ENCODE peak calls at places on chromosomes 6 and 20, in four cellular contexts. One of them, this sample, is unnamed.

GRCh38 chr6:35808688-35809087 is 3.5 kb downstream of the LHFPL5 start:
- DNase-seq in iPS-NIHi11: no peak
- DNase-seq in DMS153: peak
- DNase-seq in GM23248: no peak
- DNase-seq in this sample: no peak

GRCh38 chr6:159727717-159728440 is 573 bp downstream of the WTAP start:
- DNase-seq in iPS-NIHi11: no peak
- DNase-seq in DMS153: no peak
- DNase-seq in GM23248: peak
- DNase-seq in this sample: no peak

GRCh38 chr20:63268671-63269439 is 3.8 kb upstream of the ARFGAP1 start:
- DNase-seq in iPS-NIHi11: peak
- DNase-seq in DMS153: no peak
- DNase-seq in GM23248: peak
- DNase-seq in this sample: no peak

GRCh38 chr6:47391675-47392074 is 82.0 kb upstream of the TNFRSF21 start:
- DNase-seq in iPS-NIHi11: no peak
- DNase-seq in DMS153: no peak
- DNase-seq in GM23248: no peak
- DNase-seq in this sample: no peak

GRCh38 chr6:84908304-84908904 is 144.0 kb upstream of the TBX18 start:
- DNase-seq in iPS-NIHi11: no peak
- DNase-seq in DMS153: no peak
- DNase-seq in GM23248: no peak
- DNase-seq in this sample: no peak

GRCh38 chr6:144778773-144779531 is 493.8 kb downstream of the UTRN start:
- DNase-seq in iPS-NIHi11: peak
- DNase-seq in DMS153: no peak
- DNase-seq in GM23248: no peak
- DNase-seq in this sample: no peak

GRCh38 chr6:149130093-149130872 is 187.2 kb upstream of the TAB2 start:
- DNase-seq in iPS-NIHi11: no peak
- DNase-seq in DMS153: no peak
- DNase-seq in GM23248: peak
- DNase-seq in this sample: peak

GRCh38 chr6:132763269-132763668 is 5.6 kb upstream of the VNN2 start:
- DNase-seq in iPS-NIHi11: no peak
- DNase-seq in DMS153: no peak
- DNase-seq in GM23248: peak
- DNase-seq in this sample: no peak

GRCh38 chr20:61588356-61589054 is 336.4 kb downstream of the CDH4 start:
- DNase-seq in iPS-NIHi11: no peak
- DNase-seq in DMS153: no peak
- DNase-seq in GM23248: peak
- DNase-seq in this sample: peak

GRCh38 chr20:45211569-45212474 is 5.0 kb downstream of the SEMG1 start:
- DNase-seq in iPS-NIHi11: no peak
- DNase-seq in DMS153: no peak
- DNase-seq in GM23248: no peak
- DNase-seq in this sample: no peak

GRCh38 chr6:154606457-154606856 is 96.0 kb upstream of the CNKSR3 start:
- DNase-seq in iPS-NIHi11: no peak
- DNase-seq in DMS153: no peak
- DNase-seq in GM23248: no peak
- DNase-seq in this sample: no peak

GRCh38 chr20:38995536-38996044 is 33.4 kb downstream of the DHX35 start:
- DNase-seq in iPS-NIHi11: no peak
- DNase-seq in DMS153: no peak
- DNase-seq in GM23248: no peak
- DNase-seq in this sample: no peak

GRCh38 chr6:33915134-33915533 is 111.3 kb upstream of the MLN start:
- DNase-seq in iPS-NIHi11: no peak
- DNase-seq in DMS153: no peak
- DNase-seq in GM23248: peak
- DNase-seq in this sample: no peak

GRCh38 chr20:46770330-46771194 is 61.1 kb downstream of the SLC2A10 start:
- DNase-seq in iPS-NIHi11: no peak
- DNase-seq in DMS153: no peak
- DNase-seq in GM23248: peak
- DNase-seq in this sample: no peak

GRCh38 chr6:41080623-41081022 is 7.8 kb downstream of the NFYA start:
- DNase-seq in iPS-NIHi11: no peak
- DNase-seq in DMS153: no peak
- DNase-seq in GM23248: no peak
- DNase-seq in this sample: no peak

GRCh38 chr6:161635975-161636374 is 362.1 kb upstream of the AGPAT4 start:
- DNase-seq in iPS-NIHi11: no peak
- DNase-seq in DMS153: no peak
- DNase-seq in GM23248: no peak
- DNase-seq in this sample: no peak

GRCh38 chr20:46712056-46712636 is 2.7 kb downstream of the SLC2A10 start:
- DNase-seq in iPS-NIHi11: no peak
- DNase-seq in DMS153: no peak
- DNase-seq in GM23248: no peak
- DNase-seq in this sample: no peak

GRCh38 chr6:74534485-74535211 is 671.2 kb downstream of the COL12A1 start:
- DNase-seq in iPS-NIHi11: peak
- DNase-seq in DMS153: no peak
- DNase-seq in GM23248: peak
- DNase-seq in this sample: peak

GRCh38 chr20:38937978-38938473 is 11.8 kb downstream of the FAM83D start:
- DNase-seq in iPS-NIHi11: no peak
- DNase-seq in DMS153: no peak
- DNase-seq in GM23248: no peak
- DNase-seq in this sample: no peak

GRCh38 chr20:36988494-36988966 is 37.0 kb upstream of the SAMHD1 start:
- DNase-seq in iPS-NIHi11: no peak
- DNase-seq in DMS153: no peak
- DNase-seq in GM23248: peak
- DNase-seq in this sample: peak

GRCh38 chr20:63309261-63310071 is 16.5 kb downstream of the COL20A1 start:
- DNase-seq in iPS-NIHi11: peak
- DNase-seq in DMS153: no peak
- DNase-seq in GM23248: peak
- DNase-seq in this sample: peak

GRCh38 chr6:89254569-89254968 is 37.4 kb upstream of the GABRR1 start:
- DNase-seq in iPS-NIHi11: no peak
- DNase-seq in DMS153: no peak
- DNase-seq in GM23248: peak
- DNase-seq in this sample: no peak

This sample was measured in AG10803.